ENCODE peak calls at places on chromosomes 13 and 19, in nine cellular contexts. Z, R, F, C, O, K, G, A and D are unnamed samples.

GRCh38 chr19:49421039-49421877 is 2.0 kb downstream of the PTH2 start:
- DNase-seq in R (no peak), Z (peak), A (peak), G (peak), C (peak), O (peak), F (peak), K (peak), D (peak)

GRCh38 chr19:51798958-51799310 is 4.0 kb downstream of the FPR3 start:
- DNase-seq in G (no peak), K (no peak), A (no peak), F (no peak), O (no peak), C (no peak), Z (no peak), R (no peak), D (no peak)

GRCh38 chr13:67023088-67023893 is 206.8 kb downstream of the PCDH9 start:
- DNase-seq in A (no peak), R (no peak), F (no peak), Z (peak), O (no peak), G (no peak), C (no peak), K (peak), D (peak)

GRCh38 chr19:32771596-32771995 is 52.0 kb downstream of the TDRD12 start:
- DNase-seq in O (no peak), G (no peak), A (no peak), Z (no peak), K (no peak), F (no peak), C (no peak), R (no peak), D (no peak)

GRCh38 chr19:44848805-44849457 is 2.8 kb downstream of the NECTIN2 start:
- DNase-seq in K (no peak), G (peak), R (no peak), C (no peak), A (no peak), Z (no peak), O (peak), F (peak), D (no peak)

GRCh38 chr13:46609726-46610125 is 56.8 kb downstream of the LRCH1 start:
- DNase-seq in F (no peak), C (no peak), Z (no peak), K (no peak), O (no peak), G (no peak), A (no peak), R (no peak), D (no peak)

GRCh38 chr13:47903836-47904235 is 97.2 kb downstream of the SUCLA2 start:
- DNase-seq in K (peak), C (no peak), R (no peak), G (no peak), O (no peak), A (no peak), F (no peak), Z (peak), D (peak)

GRCh38 chr13:96068729-96069128 is 15.5 kb upstream of the UGGT2 start:
- DNase-seq in G (no peak), R (no peak), K (no peak), F (no peak), A (no peak), Z (no peak), C (no peak), O (no peak), D (no peak)

GRCh38 chr19:53912653-53913052 is 3.6 kb downstream of the CACNG7 start:
- DNase-seq in F (no peak), C (no peak), Z (no peak), A (no peak), K (no peak), R (no peak), O (peak), G (no peak), D (no peak)

GRCh38 chr13:30869491-30869890 is 36.6 kb upstream of the MEDAG start:
- DNase-seq in A (no peak), Z (no peak), G (no peak), K (peak), R (no peak), C (no peak), F (no peak), O (no peak), D (peak)

GRCh38 chr13:80598189-80598588 is 257.3 kb upstream of the SPRY2 start:
- DNase-seq in R (no peak), G (no peak), O (no peak), A (no peak), C (no peak), Z (no peak), K (no peak), F (no peak), D (no peak)

GRCh38 chr13:86282450-86282849 is 483.2 kb upstream of the SLITRK6 start:
- DNase-seq in A (no peak), Z (no peak), O (no peak), C (no peak), F (no peak), R (no peak), K (peak), G (no peak), D (no peak)

GRCh38 chr13:79937311-79938243 is 403.3 kb downstream of the SPRY2 start:
- DNase-seq in Z (no peak), R (no peak), F (no peak), G (no peak), A (no peak), K (no peak), C (no peak), O (peak), D (no peak)

GRCh38 chr13:109938255-109938936 is 152.0 kb upstream of the IRS2 start:
- DNase-seq in Z (peak), C (no peak), G (no peak), O (no peak), K (peak), A (no peak), R (no peak), F (no peak), D (peak)

GRCh38 chr13:40377783-40378182 is 288.7 kb downstream of the FOXO1 start:
- DNase-seq in O (no peak), C (no peak), G (no peak), K (peak), F (no peak), Z (peak), A (no peak), R (no peak), D (peak)

GRCh38 chr13:107450931-107451330 is 764.4 kb downstream of the LIG4 start:
- DNase-seq in A (no peak), F (no peak), O (no peak), Z (peak), G (no peak), C (peak), R (no peak), K (peak), D (peak)

GRCh38 chr19:22945560-22945959 is 57.4 kb downstream of the ZNF728 start:
- DNase-seq in F (no peak), Z (peak), R (no peak), K (peak), A (no peak), G (no peak), O (no peak), C (no peak), D (peak)

GRCh38 chr13:72970301-72970880 is 88.4 kb upstream of the KLF5 start:
- DNase-seq in F (no peak), Z (no peak), O (no peak), C (no peak), A (no peak), G (no peak), K (no peak), R (no peak), D (no peak)

GRCh38 chr13:48978942-48979601 is 3.4 kb downstream of the FNDC3A start:
- DNase-seq in O (no peak), A (no peak), R (no peak), K (no peak), C (no peak), F (no peak), Z (peak), G (no peak), D (no peak)

GRCh38 chr19:30664358-30665058 is 292.3 kb downstream of the ZNF536 start:
- DNase-seq in O (peak), R (no peak), F (peak), C (peak), G (no peak), K (peak), Z (no peak), A (peak), D (peak)

GRCh38 chr13:29702912-29703351 is 107.4 kb upstream of the SLC7A1 start:
- DNase-seq in A (no peak), O (peak), R (no peak), G (no peak), Z (peak), F (peak), C (no peak), K (peak), D (peak)

GRCh38 chr13:72648513-72649065 is 78.8 kb downstream of the MZT1 start:
- DNase-seq in O (no peak), R (no peak), C (no peak), F (no peak), G (no peak), Z (no peak), A (no peak), K (peak), D (no peak)

GRCh38 chr19:46674416-46675178 is 13.6 kb upstream of the DACT3 start:
- DNase-seq in R (no peak), C (no peak), A (no peak), O (peak), F (no peak), K (peak), G (no peak), Z (peak), D (no peak)

GRCh38 chr19:29660835-29661234 is 4.4 kb upstream of the PLEKHF1 start:
- DNase-seq in O (no peak), K (no peak), F (no peak), A (no peak), R (no peak), C (no peak), Z (no peak), G (no peak), D (peak)

GRCh38 chr13:29428310-29428991 is 167.0 kb downstream of the SLC7A1 start:
- DNase-seq in Z (no peak), R (no peak), G (no peak), A (no peak), C (peak), K (peak), O (peak), F (peak), D (no peak)

GRCh38 chr19:42410371-42410770 is 16.8 kb downstream of the LIPE start:
- DNase-seq in G (no peak), A (no peak), O (no peak), Z (no peak), C (no peak), F (no peak), K (no peak), R (no peak), D (no peak)

GRCh38 chr13:77002590-77003190 is 10.8 kb downstream of the CLN5 start:
- DNase-seq in Z (peak), A (no peak), R (no peak), F (no peak), K (peak), G (no peak), C (no peak), O (no peak), D (peak)

GRCh38 chr19:47729799-47730520 is 15.4 kb upstream of the NOP53 start:
- DNase-seq in Z (peak), O (peak), F (peak), A (peak), K (no peak), C (peak), G (peak), R (peak), D (peak)

DNA sequence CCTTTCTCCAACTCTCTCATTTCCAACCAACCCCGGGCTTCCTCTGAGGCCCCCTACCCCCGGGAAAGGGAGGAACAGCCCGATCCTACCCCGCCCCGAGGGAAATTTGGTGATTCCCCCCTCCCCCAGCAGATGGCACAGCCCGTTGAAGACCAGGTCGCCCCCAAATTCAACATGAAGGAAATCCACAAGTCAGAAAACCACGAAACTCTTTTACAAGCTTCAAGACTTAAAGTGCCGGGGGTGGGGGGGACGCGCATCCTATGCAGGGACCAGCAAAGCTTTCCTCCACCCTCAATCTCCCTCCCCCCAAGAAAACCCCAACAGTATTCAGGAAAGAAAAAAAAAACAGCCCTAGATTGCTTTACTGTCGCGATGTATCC is 1.8 kb downstream of the TCF3 start:
- DNase-seq in A (no peak), K (peak), R (no peak), C (no peak), F (peak), Z (peak), G (peak), O (peak), D (no peak)
- TF ChIP-seq CTCF in A (no peak), K (peak), R (no peak), C (no peak), F (no peak), Z (no peak), G (no peak), O (peak), D (no peak)

GRCh38 chr19:13001166-13001501 is 5.9 kb downstream of the NFIX start:
- DNase-seq in K (no peak), O (no peak), C (no peak), R (no peak), A (no peak), G (no peak), F (no peak), Z (no peak), D (no peak)

GRCh38 chr19:13004273-13004672 is 9.0 kb downstream of the NFIX start:
- DNase-seq in G (peak), O (no peak), K (no peak), F (no peak), R (no peak), A (peak), C (no peak), Z (no peak), D (no peak)

GRCh38 chr19:13001502-13002388 is 6.5 kb downstream of the NFIX start:
- DNase-seq in O (no peak), R (no peak), Z (peak), C (peak), K (no peak), A (peak), G (peak), F (no peak), D (peak)

GRCh38 chr19:13002389-13002898 is 7.2 kb downstream of the NFIX start:
- DNase-seq in Z (no peak), G (no peak), R (no peak), K (no peak), F (no peak), O (no peak), C (peak), A (peak), D (no peak)

GRCh38 chr19:13002970-13003540 is 7.8 kb downstream of the NFIX start:
- DNase-seq in F (no peak), K (no peak), G (no peak), O (no peak), Z (no peak), C (no peak), R (no peak), A (no peak), D (no peak)
- H3K4me3 ChIP-seq in F (no peak), K (no peak), G (no peak), O (no peak), Z (no peak), C (peak), R (peak), A (peak), D (no peak)

GRCh38 chr19:34241513-34242337 is 12.6 kb upstream of the GARRE1 start:
- DNase-seq in F (no peak), R (no peak), Z (no peak), K (peak), O (peak), A (peak), C (no peak), G (peak), D (no peak)
- TF ChIP-seq CTCF in F (no peak), R (no peak), Z (peak), K (peak), O (peak), A (peak), C (no peak), G (peak), D (peak)

GRCh38 chr19:55504252-55504603 is 16.0 kb downstream of the SSC5D start:
- DNase-seq in Z (no peak), R (no peak), G (no peak), C (no peak), F (no peak), A (no peak), K (no peak), O (no peak), D (no peak)
- H3K4me3 ChIP-seq in Z (no peak), R (peak), G (no peak), C (peak), F (no peak), A (peak), K (peak), O (peak), D (no peak)

GRCh38 chr19:17075860-17076538 is 422 bp downstream of the MYO9B start:
- DNase-seq in C (peak), K (peak), O (no peak), A (peak), F (peak), Z (no peak), R (no peak), G (peak), D (peak)
- TF ChIP-seq CTCF in C (no peak), K (no peak), O (no peak), A (no peak), F (no peak), Z (no peak), R (no peak), G (no peak), D (no peak)

GRCh38 chr19:39554701-39555311 is 14.8 kb upstream of the EID2 start:
- DNase-seq in R (no peak), F (no peak), Z (no peak), A (no peak), G (no peak), K (no peak), C (no peak), O (no peak), D (no peak)

GRCh38 chr19:39558623-39559117 is 18.7 kb upstream of the EID2 start:
- DNase-seq in K (no peak), R (no peak), A (no peak), Z (no peak), O (no peak), G (no peak), F (no peak), C (no peak), D (no peak)

GRCh38 chr19:39557791-39558622 is 18.0 kb upstream of the EID2 start:
- DNase-seq in C (no peak), Z (no peak), F (no peak), R (no peak), K (peak), G (no peak), A (no peak), O (no peak), D (no peak)

GRCh38 chr19:39553082-39553652 is 13.2 kb upstream of the EID2 start:
- DNase-seq in Z (no peak), A (no peak), C (no peak), F (no peak), G (no peak), K (no peak), R (no peak), O (no peak), D (no peak)

GRCh38 chr19:39555883-39556282 is 15.9 kb upstream of the EID2 start:
- DNase-seq in C (no peak), G (no peak), R (no peak), O (no peak), F (no peak), K (no peak), A (no peak), Z (no peak), D (no peak)
- H3K4me3 ChIP-seq in C (no peak), G (no peak), R (no peak), O (no peak), F (no peak), K (no peak), A (no peak), Z (no peak), D (no peak)